ENCODE peak calls at places on chromosomes 13 and 19, in four cellular contexts. S is neural progenitor cell, D is uterus, H is right atrium auricular region. P is an unnamed sample.

GRCh38 chr13:59479629-59480028 is 684.1 kb downstream of the DIAPH3 start:
- DNase-seq in D (no peak), S (no peak), H (no peak), P (no peak)

GRCh38 chr19:3068071-3068470 is 5.8 kb upstream of the TLE5 start:
- DNase-seq in S (no peak), H (no peak), D (no peak), P (no peak)

GRCh38 chr19:4972509-4973230 is 3.8 kb downstream of the KDM4B start:
- DNase-seq in S (no peak), H (no peak), D (no peak), P (peak)

GRCh38 chr13:93316848-93317247 is 90.2 kb downstream of the GPC6 start:
- DNase-seq in D (no peak), H (no peak), S (no peak), P (no peak)

GRCh38 chr19:47653856-47654255 is 44.9 kb downstream of the BICRA start:
- DNase-seq in S (no peak), H (no peak), D (no peak), P (no peak)

GRCh38 chr19:10193666-10194499 is 870 bp downstream of the DNMT1 start:
- DNase-seq in S (no peak), D (no peak), H (peak), P (peak)

GRCh38 chr19:15315101-15315500 is 17.2 kb downstream of the BRD4 start:
- DNase-seq in H (no peak), D (no peak), S (no peak), P (no peak)

GRCh38 chr13:92808007-92808406 is 418.6 kb upstream of the GPC6 start:
- DNase-seq in H (no peak), S (no peak), D (no peak), P (no peak)

GRCh38 chr13:101053694-101054093 is 362.6 kb downstream of the NALCN start:
- DNase-seq in H (no peak), S (no peak), D (no peak), P (no peak)

GRCh38 chr19:41696402-41697197 is 8.5 kb upstream of the CEACAM7 start:
- DNase-seq in S (no peak), D (no peak), H (no peak), P (no peak)

GRCh38 chr13:73717632-73718031 is 416.6 kb downstream of the KLF12 start:
- DNase-seq in D (no peak), S (no peak), H (no peak), P (no peak)

GRCh38 chr19:16415806-16416205 is 56.0 kb downstream of the EPS15L1 start:
- DNase-seq in H (no peak), S (no peak), D (no peak), P (no peak)

GRCh38 chr19:6744381-6745288 is 5.2 kb downstream of the TRIP10 start:
- DNase-seq in S (peak), D (peak), H (peak), P (peak)

GRCh38 chr13:28630864-28631263 is 28.1 kb upstream of the POMP start:
- DNase-seq in H (no peak), D (no peak), S (no peak), P (peak)

GRCh38 chr19:32566246-32566830 is 14.7 kb upstream of the PDCD5 start:
- DNase-seq in S (no peak), H (peak), D (no peak), P (peak)

GRCh38 chr19:51450730-51451307 is 7.4 kb downstream of the SIGLEC8 start:
- DNase-seq in D (no peak), H (no peak), S (no peak), P (no peak)

GRCh38 chr19:18650468-18651001 is 13.7 kb downstream of the KLHL26 start:
- DNase-seq in H (peak), S (peak), D (peak), P (peak)
- H3K4me3 ChIP-seq in H (no peak), S (no peak), D (no peak), P (no peak)

GRCh38 chr13:80717834-80718233 is 376.9 kb upstream of the SPRY2 start:
- DNase-seq in D (no peak), S (no peak), H (no peak), P (no peak)
- TF ChIP-seq CTCF in D (no peak), S (no peak), H (no peak), P (no peak)

DNA sequence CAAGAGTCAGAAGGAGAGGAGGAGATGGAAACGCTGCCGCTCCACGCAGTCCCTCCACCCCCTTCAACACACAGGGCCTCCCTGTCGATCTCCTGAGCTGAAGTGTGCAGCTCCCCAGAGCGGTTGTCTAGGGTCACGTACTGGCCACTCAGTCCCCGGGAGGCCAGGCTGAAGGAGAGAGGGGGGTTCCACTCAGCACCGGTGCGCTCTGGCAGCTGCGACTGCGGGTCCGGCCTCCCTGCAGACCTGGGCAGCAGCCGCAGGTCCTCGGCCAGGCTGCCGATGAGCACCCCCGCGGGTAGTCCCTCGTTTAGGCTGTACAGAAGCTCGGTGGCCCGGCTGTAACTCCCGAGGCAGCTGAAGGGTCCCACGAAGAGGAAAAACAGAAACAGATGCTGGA is 2.1 kb downstream of the PCDH20 start:
- DNase-seq in S (peak), H (no peak), D (no peak), P (no peak)
- H3K4me3 ChIP-seq in S (peak), H (peak), D (peak), P (no peak)

GRCh38 chr13:31965361-31966066 is 66.1 kb upstream of the FRY start:
- DNase-seq in D (no peak), S (no peak), H (no peak), P (no peak)

GRCh38 chr13:31970237-31970930 is 61.2 kb upstream of the FRY start:
- DNase-seq in S (no peak), H (no peak), D (no peak), P (peak)

GRCh38 chr13:31964168-31964567 is 67.4 kb upstream of the FRY start:
- DNase-seq in S (no peak), H (no peak), D (no peak), P (no peak)

GRCh38 chr13:31968473-31968872 is 63.1 kb upstream of the FRY start:
- DNase-seq in H (no peak), D (no peak), S (no peak), P (no peak)

DNA sequence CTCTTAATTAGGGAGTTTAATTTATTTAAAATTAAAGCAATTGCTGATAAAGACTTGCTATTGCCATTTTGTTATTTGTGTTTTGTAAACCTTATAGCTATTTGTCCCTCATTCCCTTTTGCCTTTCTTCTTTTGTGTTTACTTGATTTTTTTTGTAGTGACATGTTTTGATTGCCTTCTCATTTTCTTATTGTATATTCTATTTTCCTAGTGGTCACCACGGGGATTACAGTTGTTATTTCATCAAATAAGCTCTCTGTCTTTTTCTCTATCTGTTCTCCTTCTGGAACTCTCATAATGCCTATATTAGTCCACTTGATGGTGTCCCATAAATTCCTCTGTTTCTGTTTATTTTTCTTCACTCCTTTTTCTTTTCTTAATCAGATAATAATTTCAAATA is 64.4 kb upstream of the FRY start:
- DNase-seq in S (no peak), H (no peak), D (no peak), P (no peak)
- TF ChIP-seq CTCF in S (peak), H (no peak), D (no peak), P (peak)

GRCh38 chr13:48976677-48977625 is 1.2 kb downstream of the FNDC3A start:
- DNase-seq in D (no peak), S (no peak), H (peak), P (peak)

GRCh38 chr13:48978942-48979601 is 3.4 kb downstream of the FNDC3A start:
- DNase-seq in D (no peak), S (no peak), H (no peak), P (no peak)

GRCh38 chr13:48979892-48980291 is 4.2 kb downstream of the FNDC3A start:
- DNase-seq in S (no peak), H (no peak), D (no peak), P (no peak)

GRCh38 chr13:48975926-48976676 is 389 bp downstream of the FNDC3A start:
- DNase-seq in H (peak), D (peak), S (peak), P (peak)

GRCh38 chr13:48977973-48978372 is 2.3 kb downstream of the FNDC3A start:
- DNase-seq in H (no peak), S (no peak), D (no peak), P (peak)
- H3K4me3 ChIP-seq in H (no peak), S (no peak), D (no peak), P (peak)

DNA sequence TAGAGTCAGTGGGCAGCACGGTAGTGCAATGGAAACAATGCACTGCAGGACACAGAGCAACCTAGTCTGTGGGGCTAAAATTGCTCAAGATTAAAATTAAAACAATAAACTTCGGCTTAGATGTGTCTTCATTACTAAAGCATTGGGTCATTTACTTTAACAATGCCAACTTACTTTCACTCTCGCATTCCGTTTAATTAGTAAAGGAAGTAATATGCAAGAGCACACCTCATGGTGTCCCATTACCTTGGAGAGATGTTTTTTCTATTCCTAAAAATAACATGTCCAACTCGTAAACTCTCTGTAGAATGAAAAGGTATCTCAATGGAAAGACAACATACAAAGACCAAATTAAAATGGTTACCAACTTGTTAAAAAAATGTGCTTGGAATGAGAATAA is 738.4 kb downstream of the PCDH17 start:
- DNase-seq in S (no peak), H (no peak), D (no peak), P (no peak)
- TF ChIP-seq CTCF in S (no peak), H (no peak), D (no peak), P (no peak)

GRCh38 chr19:49690073-49690655 is 752 bp upstream of the CPT1C start:
- DNase-seq in S (peak), D (no peak), H (no peak), P (no peak)

GRCh38 chr19:49690656-49691242 is at the start of gene CPT1C:
- DNase-seq in H (peak), D (peak), S (peak), P (peak)

GRCh38 chr19:49688531-49689132 is 762 bp upstream of the ADM5 start:
- DNase-seq in D (no peak), S (no peak), H (no peak), P (no peak)

GRCh38 chr19:49687566-49688316 is 1.7 kb upstream of the ADM5 start:
- DNase-seq in H (no peak), S (no peak), D (no peak), P (no peak)

GRCh38 chr19:49689133-49690072 is at the start of gene ADM5:
- DNase-seq in D (no peak), S (peak), H (no peak), P (no peak)
- H3K4me3 ChIP-seq in D (peak), S (peak), H (peak), P (peak)

DNA sequence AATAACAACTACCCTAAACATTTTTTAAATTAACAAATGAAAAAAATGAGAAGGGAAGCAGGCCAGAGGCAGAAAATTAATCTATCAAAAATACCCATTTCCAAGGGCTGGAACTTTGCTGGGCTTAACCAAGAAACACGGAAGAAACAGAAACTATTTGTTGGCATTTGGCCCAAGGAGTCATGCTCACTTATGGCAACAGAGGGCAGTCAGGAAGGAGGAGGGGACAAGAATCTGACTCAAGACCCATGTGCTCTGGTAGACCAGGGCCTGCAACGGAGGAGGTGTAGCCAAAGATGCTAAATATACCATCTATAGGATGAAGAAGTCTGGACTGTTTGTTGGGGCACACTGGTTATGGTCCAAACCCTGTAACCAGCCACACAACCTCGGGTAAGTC is 496.7 kb downstream of the COG6 start:
- DNase-seq in D (no peak), H (no peak), S (no peak), P (peak)
- TF ChIP-seq CTCF in D (no peak), H (no peak), S (no peak), P (peak)